ENCODE peak calls at places on chromosomes 12 and 14, in five cellular contexts. O, X, Z, U and Y are unnamed samples.

GRCh38 chr14:70027785-70028428 is 148.7 kb downstream of the SMOC1 start:
- DNase-seq in O (peak), X (peak), Z (no peak), U (peak), Y (no peak)

GRCh38 chr12:2039034-2039433 is 13.8 kb upstream of the CACNA1C start:
- DNase-seq in O (no peak), X (no peak), Z (no peak), U (no peak), Y (no peak)

GRCh38 chr12:27802936-27803335 is 22.9 kb upstream of the MANSC4 start:
- DNase-seq in O (no peak), X (no peak), Z (no peak), U (no peak), Y (no peak)

GRCh38 chr12:89880695-89881350 is 172.2 kb upstream of the ATP2B1 start:
- DNase-seq in O (no peak), X (no peak), Z (no peak), U (no peak), Y (no peak)

GRCh38 chr12:4723226-4723625 is 3.0 kb downstream of the GALNT8 start:
- DNase-seq in O (no peak), X (no peak), Z (no peak), U (no peak), Y (no peak)

GRCh38 chr14:65993103-65993502 is 493.1 kb upstream of the CCDC196 start:
- DNase-seq in O (no peak), X (no peak), Z (no peak), U (no peak), Y (no peak)

GRCh38 chr12:124851344-124851743 is 12.3 kb downstream of the SCARB1 start:
- DNase-seq in O (no peak), X (no peak), Z (no peak), U (no peak), Y (no peak)

GRCh38 chr14:54696998-54697397 is 130.1 kb downstream of the SAMD4A start:
- DNase-seq in O (no peak), X (no peak), Z (no peak), U (no peak), Y (no peak)

GRCh38 chr12:46722737-46723136 is 103.1 kb downstream of the SLC38A4 start:
- DNase-seq in O (no peak), X (peak), Z (no peak), U (no peak), Y (no peak)

GRCh38 chr14:72779679-72780078 is 114.2 kb downstream of the DPF3 start:
- DNase-seq in O (no peak), X (no peak), Z (no peak), U (no peak), Y (no peak)

GRCh38 chr12:30909088-30909688 is 17.4 kb upstream of the TSPAN11 start:
- DNase-seq in O (no peak), X (no peak), Z (no peak), U (no peak), Y (no peak)

GRCh38 chr14:33617154-33617553 is 333.7 kb downstream of the EGLN3 start:
- DNase-seq in O (no peak), X (peak), Z (peak), U (no peak), Y (peak)

GRCh38 chr12:82479511-82479910 is 121.2 kb downstream of the METTL25 start:
- DNase-seq in O (no peak), X (peak), Z (peak), U (no peak), Y (no peak)

GRCh38 chr12:91397866-91398532 is 215.4 kb upstream of the DCN start:
- DNase-seq in O (no peak), X (no peak), Z (no peak), U (no peak), Y (no peak)

GRCh38 chr14:103402700-103403099 is 17.5 kb downstream of the MARK3 start:
- DNase-seq in O (no peak), X (peak), Z (no peak), U (no peak), Y (no peak)

GRCh38 chr14:28635387-28635786 is 131.2 kb upstream of the FOXG1 start:
- DNase-seq in O (no peak), X (peak), Z (peak), U (peak), Y (peak)

GRCh38 chr12:16118586-16118985 is 158.9 kb downstream of the SLC15A5 start:
- DNase-seq in O (no peak), X (no peak), Z (peak), U (no peak), Y (no peak)

GRCh38 chr12:7716391-7716790 is 5.2 kb downstream of the DPPA3 start:
- DNase-seq in O (no peak), X (no peak), Z (no peak), U (no peak), Y (no peak)

GRCh38 chr14:91482278-91483023 is 27.7 kb downstream of the PPP4R3A start:
- DNase-seq in O (no peak), X (peak), Z (no peak), U (no peak), Y (no peak)

GRCh38 chr14:91484744-91485143 is 25.4 kb downstream of the PPP4R3A start:
- DNase-seq in O (no peak), X (no peak), Z (no peak), U (no peak), Y (no peak)

GRCh38 chr14:91484186-91484585 is 25.9 kb downstream of the PPP4R3A start:
- DNase-seq in O (no peak), X (no peak), Z (no peak), U (no peak), Y (no peak)
- TF ChIP-seq CTCF in O (no peak), X (no peak), Z (no peak), U (no peak), Y (no peak)

GRCh38 chr12:48286665-48287064 is 64.1 kb downstream of the ZNF641 start:
- DNase-seq in O (no peak), X (no peak), Z (no peak), U (no peak), Y (no peak)
- TF ChIP-seq CTCF in O (peak), X (peak), Z (peak), U (peak), Y (peak)

GRCh38 chr14:99562848-99563748 is 40.9 kb downstream of the CCDC85C start:
- DNase-seq in O (peak), X (peak), Z (peak), U (peak), Y (no peak)
- TF ChIP-seq CTCF in O (peak), X (no peak), Z (peak), U (peak), Y (no peak)

GRCh38 chr12:109291531-109292341 is 17.3 kb downstream of the FOXN4 start:
- DNase-seq in O (peak), X (peak), Z (no peak), U (peak), Y (peak)
- TF ChIP-seq CTCF in O (no peak), X (no peak), Z (no peak), U (no peak), Y (no peak)

GRCh38 chr14:104993808-104994591 is 8.4 kb downstream of the CLBA1 start:
- DNase-seq in O (no peak), X (no peak), Z (no peak), U (no peak), Y (no peak)
- TF ChIP-seq CTCF in O (no peak), X (no peak), Z (no peak), U (no peak), Y (no peak)

GRCh38 chr14:38255408-38255672 is 553 bp downstream of the CLEC14A start:
- DNase-seq in O (no peak), X (peak), Z (no peak), U (peak), Y (no peak)

GRCh38 chr14:38255673-38256357 is at the start of gene CLEC14A:
- DNase-seq in O (peak), X (no peak), Z (no peak), U (peak), Y (no peak)

GRCh38 chr14:38257500-38257899 is 1.6 kb upstream of the CLEC14A start:
- DNase-seq in O (no peak), X (no peak), Z (no peak), U (no peak), Y (no peak)

GRCh38 chr14:38254565-38255407 is 1.1 kb downstream of the CLEC14A start:
- DNase-seq in O (peak), X (peak), Z (no peak), U (no peak), Y (no peak)

DNA sequence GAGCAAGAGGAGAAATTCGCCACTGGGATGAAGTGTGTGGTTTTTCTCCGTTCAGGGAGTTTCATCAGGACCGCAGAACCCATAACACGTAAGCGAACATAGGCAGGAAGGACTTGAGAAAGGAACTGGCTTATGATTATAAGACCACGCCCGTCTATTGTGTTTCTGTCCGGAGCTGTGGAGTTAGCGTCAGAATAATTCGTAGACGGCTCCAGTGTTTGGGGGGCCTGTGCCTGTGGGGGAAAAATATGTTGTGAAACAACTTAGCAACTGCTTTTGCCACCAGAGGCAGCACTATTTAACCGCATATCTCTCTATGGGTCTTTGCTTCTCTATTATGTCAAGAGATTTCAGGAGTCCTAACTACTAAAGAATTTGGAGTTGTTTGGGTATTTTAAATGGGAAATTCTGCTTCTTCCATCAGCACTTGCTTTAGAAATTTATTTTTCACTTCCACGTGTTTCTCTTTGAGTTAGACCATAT is 506 bp upstream of the CLEC14A start:
- DNase-seq in O (peak), X (peak), Z (no peak), U (no peak), Y (no peak)
- TF ChIP-seq CTCF in O (peak), X (no peak), Z (no peak), U (no peak), Y (no peak)

GRCh38 chr14:93212432-93212831 is 5.4 kb downstream of the UBR7 start:
- DNase-seq in O (no peak), X (no peak), Z (no peak), U (no peak), Y (no peak)

GRCh38 chr14:93206793-93207467 is at the start of the genes GON7 and UBR7:
- DNase-seq in O (peak), X (peak), Z (peak), U (peak), Y (peak)

GRCh38 chr14:93207468-93208308 is 632 bp downstream of the UBR7 start:
- DNase-seq in O (no peak), X (peak), Z (no peak), U (peak), Y (no peak)
- TF ChIP-seq CTCF in O (peak), X (peak), Z (peak), U (no peak), Y (peak)

DNA sequence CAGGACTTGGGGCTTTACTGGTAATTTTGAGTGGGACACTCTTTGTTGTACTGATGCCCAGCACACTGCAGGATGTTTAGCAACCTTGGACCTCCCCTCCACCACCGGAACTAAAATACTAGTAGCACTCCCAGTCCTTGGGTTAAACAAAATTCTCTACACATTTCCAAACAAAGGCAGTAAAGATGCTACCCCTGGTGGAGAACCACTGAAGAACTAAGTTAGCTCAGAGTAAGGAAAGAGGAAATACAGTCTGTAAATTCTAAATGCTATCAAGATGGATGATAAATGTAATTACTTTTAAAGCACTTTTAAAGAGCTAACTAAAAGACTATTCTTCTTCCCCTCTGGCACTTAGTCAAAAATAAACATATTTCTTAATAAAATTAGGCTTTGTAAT is 64.1 kb downstream of the LRP6 start:
- DNase-seq in O (no peak), X (no peak), Z (no peak), U (no peak), Y (no peak)
- TF ChIP-seq CTCF in O (no peak), X (no peak), Z (peak), U (no peak), Y (no peak)